ENCODE peak calls at places on chromosomes 16 and 17, in seven cellular contexts. F is adrenal gland, Q is HepG2, I is mucosa of descending colon, T is right lobe of liver, E is GM10248, B is stomach. X is an unnamed sample.

GRCh38 chr16:87924041-87924851 is 12.1 kb downstream of the CA5A start:
- DNase-seq in Q (no peak), F (no peak), B (no peak), E (peak), T (no peak), I (no peak), X (peak)

GRCh38 chr16:24075929-24076716 is 180.0 kb upstream of the CACNG3 start:
- DNase-seq in Q (no peak), T (no peak), I (no peak), E (peak), B (no peak), F (no peak), X (peak)

GRCh38 chr17:40484973-40485530 is 16.4 kb downstream of the TNS4 start:
- DNase-seq in I (no peak), E (no peak), F (no peak), Q (no peak), B (no peak), T (no peak), X (no peak)

GRCh38 chr16:27486344-27486743 is 63.4 kb downstream of the GTF3C1 start:
- DNase-seq in B (no peak), I (no peak), E (no peak), F (no peak), T (no peak), Q (no peak), X (no peak)

GRCh38 chr17:75844530-75845057 is 390 bp upstream of the UNC13D start:
- DNase-seq in B (peak), Q (peak), F (peak), T (no peak), E (no peak), I (peak), X (no peak)

GRCh38 chr17:27985306-27985705 is 57.2 kb upstream of the NLK start:
- DNase-seq in T (no peak), Q (no peak), E (no peak), I (no peak), F (no peak), B (no peak), X (no peak)

GRCh38 chr16:24984903-24985675 is 30.1 kb downstream of the ARHGAP17 start:
- DNase-seq in E (no peak), B (no peak), F (no peak), Q (no peak), I (no peak), T (no peak), X (no peak)

GRCh38 chr17:79338589-79338988 is 264.0 kb downstream of the ENGASE start:
- DNase-seq in F (no peak), T (no peak), I (no peak), Q (no peak), B (no peak), E (no peak), X (no peak)

GRCh38 chr17:40582328-40582901 is 17.1 kb upstream of the CCR7 start:
- DNase-seq in I (peak), B (peak), F (peak), T (no peak), Q (no peak), E (peak), X (peak)

GRCh38 chr17:28646039-28646754 is 1.2 kb upstream of the BLTP2 start:
- DNase-seq in F (peak), Q (no peak), I (no peak), E (no peak), B (no peak), T (no peak), X (no peak)

GRCh38 chr16:12349950-12350842 is 373.7 kb downstream of the SNX29 start:
- DNase-seq in T (no peak), F (no peak), E (no peak), I (no peak), B (no peak), Q (no peak), X (no peak)

GRCh38 chr17:73976676-73977521 is 226.6 kb upstream of the RPL38 start:
- DNase-seq in Q (no peak), B (no peak), F (no peak), I (no peak), T (no peak), E (no peak), X (no peak)

GRCh38 chr17:21674242-21674731 is 18.0 kb upstream of the KCNJ18 start:
- DNase-seq in B (no peak), I (no peak), Q (no peak), T (no peak), E (no peak), F (no peak), X (no peak)

GRCh38 chr17:49016775-49017463 is 19.7 kb downstream of the IGF2BP1 start:
- DNase-seq in E (no peak), F (peak), B (peak), Q (no peak), I (no peak), T (no peak), X (no peak)

GRCh38 chr16:53898993-53899392 is 195.0 kb downstream of the FTO start:
- DNase-seq in Q (peak), I (no peak), T (no peak), E (no peak), F (no peak), B (no peak), X (no peak)

GRCh38 chr17:78974635-78975591 is 4.8 kb downstream of the LGALS3BP start:
- DNase-seq in F (no peak), Q (no peak), I (peak), E (no peak), T (peak), B (peak), X (no peak)

GRCh38 chr16:27636453-27637200 is 86.7 kb downstream of the KATNIP start:
- DNase-seq in B (no peak), I (no peak), E (no peak), Q (no peak), T (no peak), F (no peak), X (no peak)

GRCh38 chr17:46811978-46812583 is 6.4 kb downstream of the WNT3 start:
- DNase-seq in B (no peak), F (no peak), T (no peak), Q (no peak), I (no peak), E (no peak), X (no peak)

GRCh38 chr17:2996208-2996855 is 67.1 kb downstream of the OR1D5 start:
- DNase-seq in F (no peak), Q (no peak), I (peak), T (no peak), E (no peak), B (peak), X (no peak)

GRCh38 chr17:48259710-48260291 is 152.2 kb downstream of the SNX11 start:
- DNase-seq in I (no peak), F (no peak), E (no peak), Q (no peak), T (no peak), B (no peak), X (no peak)

GRCh38 chr17:28335959-28336871 is 654 bp downstream of the TNFAIP1 start:
- DNase-seq in E (no peak), Q (peak), T (peak), F (peak), I (peak), B (peak), X (no peak)

GRCh38 chr17:41360291-41360995 is 9.2 kb downstream of the KRT33B start:
- DNase-seq in B (no peak), T (no peak), F (no peak), Q (no peak), E (no peak), I (no peak), X (no peak)

GRCh38 chr17:13885953-13886889 is 183.1 kb upstream of the COX10 start:
- DNase-seq in E (no peak), F (no peak), T (no peak), I (no peak), B (no peak), Q (no peak), X (no peak)

GRCh38 chr16:87583453-87584131 is 18.7 kb upstream of the JPH3 start:
- DNase-seq in E (no peak), Q (no peak), T (no peak), F (peak), B (no peak), I (no peak), X (no peak)

GRCh38 chr17:47815106-47815918 is 6.3 kb downstream of the OSBPL7 start:
- DNase-seq in Q (no peak), F (no peak), E (no peak), I (no peak), B (no peak), T (no peak), X (no peak)

GRCh38 chr16:22337045-22337444 is 37.4 kb downstream of the CDR2 start:
- DNase-seq in I (no peak), E (no peak), T (no peak), F (no peak), Q (no peak), B (no peak), X (no peak)

GRCh38 chr17:19935169-19935568 is 42.5 kb downstream of the AKAP10 start:
- DNase-seq in T (no peak), E (no peak), B (no peak), I (no peak), Q (no peak), F (no peak), X (no peak)

GRCh38 chr17:49333806-49334205 is 28.2 kb downstream of the ZNF652 start:
- DNase-seq in I (no peak), Q (no peak), T (no peak), B (no peak), F (no peak), E (no peak), X (no peak)

GRCh38 chr16:10923650-10924214 is 18.5 kb downstream of the DEXI start:
- DNase-seq in T (peak), E (no peak), F (peak), I (peak), B (peak), Q (peak), X (no peak)

DNA sequence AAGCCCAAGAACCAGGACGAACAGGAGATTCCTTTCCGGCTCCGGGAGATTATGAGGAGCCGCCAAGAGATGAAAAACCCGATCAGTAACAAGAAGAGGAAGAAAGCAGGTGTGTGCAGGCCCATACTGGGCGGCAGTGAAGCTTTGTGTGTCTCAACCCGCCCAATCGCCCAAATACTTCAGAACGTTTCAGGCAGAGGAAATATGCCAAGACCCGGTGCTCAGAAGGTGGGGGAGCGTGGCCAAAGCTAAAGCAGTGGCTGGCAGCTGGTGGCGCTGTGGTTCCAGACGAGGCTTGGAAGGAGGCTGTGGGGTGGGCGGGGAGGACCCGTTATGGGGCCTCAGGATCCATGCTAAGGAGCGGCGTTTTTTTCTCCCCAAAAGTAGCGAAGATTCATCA is 1.2 kb downstream of the CCDC137 start:
- DNase-seq in I (no peak), T (no peak), F (no peak), E (no peak), Q (no peak), B (no peak), X (no peak)
- TF ChIP-seq CTCF in I (no peak), T (no peak), F (no peak), E (no peak), Q (peak), B (no peak), X (no peak)

GRCh38 chr16:9258423-9259051 is 167.1 kb downstream of the HAPSTR1 start:
- DNase-seq in B (no peak), Q (peak), T (peak), F (no peak), I (no peak), E (peak), X (peak)
- TF ChIP-seq CTCF in B (peak), Q (peak), T (peak), F (peak), I (peak), E (peak), X (peak)

DNA sequence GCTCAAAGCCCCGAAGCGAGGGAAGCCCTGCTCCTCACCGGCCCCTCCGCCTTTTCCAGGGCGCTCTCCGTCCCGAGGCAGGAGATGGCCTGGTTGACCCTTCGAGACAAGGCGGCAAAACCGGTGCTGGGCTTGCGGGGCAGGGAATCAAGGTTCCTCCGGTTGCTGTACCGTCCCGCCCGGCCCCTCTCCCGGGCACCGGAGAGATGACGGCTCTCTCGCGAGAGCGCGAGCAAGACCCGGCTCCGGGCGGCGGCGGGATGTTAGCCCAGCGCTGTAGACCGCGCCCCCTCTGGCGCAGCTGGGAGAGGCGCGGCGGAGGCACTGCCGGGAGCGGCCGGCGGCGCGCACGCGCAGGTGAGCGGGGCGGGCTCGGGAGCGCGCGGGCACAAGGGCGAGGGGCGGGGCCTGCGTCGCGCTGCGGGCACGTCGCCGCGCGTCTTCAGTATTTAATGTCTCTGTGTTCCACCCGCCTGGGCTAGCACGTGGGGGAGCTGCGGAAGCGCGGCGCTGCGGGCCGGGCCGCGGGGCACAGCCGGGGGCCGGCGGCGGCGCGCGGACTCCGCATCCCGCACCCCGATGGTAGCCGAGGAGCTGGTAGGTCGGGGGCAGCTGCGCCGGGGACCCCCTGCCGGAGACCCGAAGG is at the start of gene AKAP1:
- DNase-seq in E (peak), I (peak), Q (peak), F (peak), T (peak), B (peak), X (peak)
- TF ChIP-seq CTCF in E (peak), I (no peak), Q (peak), F (peak), T (peak), B (no peak), X (peak)

GRCh38 chr17:61449707-61450640 is 2.2 kb upstream of the TBX4 start:
- DNase-seq in Q (no peak), E (no peak), F (no peak), T (no peak), I (no peak), B (no peak), X (no peak)

GRCh38 chr17:61453563-61453962 is 1.3 kb downstream of the TBX4 start:
- DNase-seq in B (no peak), F (no peak), E (no peak), Q (no peak), I (no peak), T (no peak), X (no peak)

GRCh38 chr17:61452301-61453290 is at the start of gene TBX4:
- DNase-seq in I (no peak), Q (no peak), T (no peak), F (no peak), B (no peak), E (no peak), X (no peak)

GRCh38 chr17:61451538-61452300 is 503 bp upstream of the TBX4 start:
- DNase-seq in T (no peak), E (no peak), I (no peak), Q (no peak), F (no peak), B (no peak), X (no peak)

DNA sequence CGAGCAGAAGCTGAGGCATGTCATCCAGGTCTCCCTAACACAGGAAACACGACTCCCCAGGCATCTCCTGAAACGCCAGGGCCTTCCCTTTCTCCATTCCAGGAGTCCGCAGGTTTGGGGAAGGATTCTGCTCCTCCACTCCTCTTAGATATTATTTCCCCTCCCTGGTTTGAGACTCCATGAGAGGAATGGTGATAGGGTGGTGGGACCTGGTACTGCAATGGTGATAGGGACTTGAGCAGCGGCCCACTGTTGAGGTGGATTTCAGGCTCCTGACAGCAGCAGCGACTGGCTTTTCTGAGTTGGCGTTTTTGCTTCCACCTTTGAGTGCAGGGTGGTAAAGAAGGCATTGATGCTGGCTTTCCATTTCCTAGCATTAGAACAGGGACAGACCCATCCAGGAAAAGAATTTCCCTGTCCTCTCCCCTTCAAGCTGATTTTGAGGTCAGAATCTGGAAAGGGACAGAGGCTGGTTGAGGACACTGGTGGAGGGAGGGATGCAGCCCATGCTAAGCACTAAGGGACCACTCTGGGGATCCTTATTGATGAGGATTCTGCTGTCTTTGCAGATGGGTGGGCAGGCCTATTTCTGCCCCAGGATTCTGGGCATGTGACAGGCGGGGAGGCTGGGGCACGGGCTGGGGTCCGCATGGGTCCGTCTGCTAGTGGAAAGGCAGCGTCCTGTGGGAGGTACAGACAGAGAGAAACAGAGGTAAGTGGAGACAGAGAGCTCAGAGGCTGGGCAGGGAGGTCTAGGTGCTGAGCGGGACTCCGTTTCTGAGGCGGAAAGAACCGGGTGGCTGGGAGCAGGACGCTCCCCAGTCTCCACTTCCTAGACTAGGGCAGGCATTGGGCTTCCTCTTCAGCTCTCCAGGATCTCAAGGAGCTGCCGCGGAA is 1.3 kb upstream of the TBX4 start:
- DNase-seq in T (no peak), I (no peak), E (no peak), Q (no peak), B (no peak), F (no peak), X (no peak)
- TF ChIP-seq CTCF in T (no peak), I (no peak), E (no peak), Q (no peak), B (no peak), F (no peak), X (no peak)

GRCh38 chr16:1089822-1090619 is 6.0 kb downstream of the C1QTNF8 start:
- DNase-seq in E (no peak), I (peak), Q (peak), F (no peak), T (peak), B (peak), X (no peak)
- TF ChIP-seq CTCF in E (no peak), I (peak), Q (peak), F (no peak), T (peak), B (no peak), X (no peak)

GRCh38 chr16:77437859-77438258 is 3.0 kb upstream of the ADAMTS18 start:
- DNase-seq in I (no peak), B (no peak), T (no peak), F (no peak), Q (no peak), E (no peak), X (no peak)
- TF ChIP-seq CTCF in I (no peak), B (no peak), T (no peak), F (no peak), Q (peak), E (no peak), X (no peak)

GRCh38 chr17:69417545-69418483 is 3.3 kb downstream of the MAP2K6 start:
- DNase-seq in T (no peak), E (no peak), Q (no peak), F (no peak), I (no peak), B (no peak), X (no peak)
- TF ChIP-seq CTCF in T (no peak), E (no peak), Q (no peak), F (no peak), I (no peak), B (no peak), X (no peak)

GRCh38 chr17:18038861-18039534 is at the start of the genes ATPAF2 and GID4:
- DNase-seq in F (peak), B (peak), Q (peak), I (peak), E (peak), T (peak), X (peak)
- TF ChIP-seq CTCF in F (no peak), B (no peak), Q (peak), I (no peak), E (no peak), T (no peak), X (no peak)

X was measured in GM13976.